ENCODE peak calls at places on chromosomes 6 and 20, in nine cellular contexts. L is KBM-7; U is ureter; X is ELR; V is WTC11; C is activated naive CD8-positive, alpha-beta T cell treated with anti-CD3 and anti-CD28 coated beads, Interleukin-2, amount 50 U/mL, for 24 hours; D is GM12865; A is fibroblast of villous mesenchyme; W is stimulated activated CD4-positive, alpha-beta T cell treated with anti-CD3 and anti-CD28 coated beads, Interleukin-4, amount 100 ng/mL, for 24 hours. I is an unnamed sample.

GRCh38 chr6:42041131-42042055 is 8.9 kb upstream of the TAF8 start:
- DNase-seq in A (peak; percentile 78), U (no peak), C (no peak), V (no peak), W (no peak), X (no peak), L (no peak), D (no peak), I (no peak)

GRCh38 chr6:169618526-169619490 is 83.0 kb downstream of the WDR27 start:
- DNase-seq in C (no peak), D (no peak), X (peak; percentile 84), V (no peak), A (peak; percentile 90), U (no peak), L (no peak), W (no peak), I (no peak)

GRCh38 chr6:157106487-157106886 is 216.8 kb downstream of the TMEM242 start:
- DNase-seq in A (no peak), L (no peak), W (peak; percentile 36), V (no peak), U (no peak), X (peak; percentile 87), C (no peak), D (no peak), I (no peak)

GRCh38 chr20:32945710-32946221 is 58.5 kb downstream of the SUN5 start:
- DNase-seq in A (peak; percentile 34), V (no peak), W (peak; percentile 31), X (peak; percentile 65), D (peak; percentile 15), U (no peak), C (no peak), L (peak; percentile 70), I (no peak)

GRCh38 chr20:4084096-4084495 is 68.7 kb upstream of the RNF24 start:
- DNase-seq in D (no peak), X (no peak), A (no peak), U (no peak), C (no peak), L (no peak), W (no peak), V (no peak), I (no peak)

GRCh38 chr6:156427345-156427744 is 349.8 kb upstream of the ARID1B start:
- DNase-seq in V (no peak), W (no peak), X (peak; percentile 67), D (no peak), A (peak; percentile 72), L (no peak), C (no peak), U (peak; percentile 49), I (no peak)

GRCh38 chr6:144893737-144894151 is 608.6 kb downstream of the UTRN start:
- DNase-seq in A (no peak), U (no peak), C (no peak), D (no peak), X (no peak), W (no peak), L (no peak), V (no peak), I (no peak)

GRCh38 chr6:55033021-55033546 is 141.2 kb upstream of the HCRTR2 start:
- DNase-seq in C (no peak), D (no peak), W (no peak), V (no peak), U (no peak), X (peak; percentile 50), L (no peak), A (peak; percentile 11), I (no peak)

GRCh38 chr6:3614918-3615317 is 136.6 kb downstream of the PXDC1 start:
- DNase-seq in V (no peak), W (no peak), U (peak; percentile 7), A (no peak), D (no peak), X (no peak), L (no peak), C (no peak), I (no peak)

GRCh38 chr6:159719287-159719686 is 8.0 kb upstream of the WTAP start:
- DNase-seq in X (no peak), A (peak; percentile 15), C (no peak), D (no peak), L (no peak), W (no peak), V (no peak), U (no peak), I (no peak)

GRCh38 chr20:44113642-44113945 is 73.4 kb downstream of the JPH2 start:
- DNase-seq in C (no peak), V (no peak), A (no peak), D (no peak), W (no peak), X (no peak), L (no peak), U (no peak), I (no peak)

GRCh38 chr6:107823047-107823557 is 1.0 kb downstream of the SCML4 start:
- DNase-seq in X (no peak), L (no peak), A (no peak), W (peak; percentile 67), U (no peak), D (no peak), C (peak; percentile 61), V (no peak), I (no peak)

GRCh38 chr20:23326774-23327173 is 23.8 kb upstream of the NXT1 start:
- DNase-seq in D (no peak), C (no peak), A (no peak), U (no peak), X (no peak), L (no peak), W (no peak), V (no peak), I (no peak)

GRCh38 chr6:122401104-122401503 is 1.7 kb downstream of the HSF2 start:
- DNase-seq in U (no peak), D (no peak), L (no peak), W (no peak), X (no peak), V (no peak), C (no peak), A (no peak), I (no peak)

GRCh38 chr6:139334791-139335446 is 39.5 kb downstream of the CITED2 start:
- DNase-seq in L (no peak), A (peak; percentile 69), D (no peak), X (peak; percentile 92), U (no peak), W (no peak), C (no peak), V (no peak), I (no peak)

GRCh38 chr6:582370-582769 is 74.5 kb downstream of the HUS1B start:
- DNase-seq in X (peak; percentile 10), V (peak; percentile 75), W (no peak), L (no peak), D (no peak), A (no peak), C (no peak), U (no peak), I (no peak)

GRCh38 chr20:46705378-46705729 is 4.1 kb upstream of the SLC2A10 start:
- DNase-seq in A (peak; percentile 83), U (no peak), D (no peak), X (no peak), L (no peak), V (no peak), C (no peak), W (no peak), I (no peak)

GRCh38 chr6:34001706-34002645 is 143.9 kb downstream of the GRM4 start:
- DNase-seq in V (no peak), C (no peak), A (no peak), L (no peak), U (no peak), D (no peak), X (no peak), W (no peak), I (no peak)

GRCh38 chr6:36123270-36124139 is 6.8 kb upstream of the MAPK13 start:
- DNase-seq in L (peak; percentile 86), V (peak; percentile 89), U (peak; percentile 88), D (peak; percentile 85), A (peak; percentile 82), C (peak; percentile 90), W (peak; percentile 90), X (peak; percentile 84), I (peak; percentile 57)

GRCh38 chr6:105981002-105981887 is 104.9 kb upstream of the PRDM1 start:
- DNase-seq in A (no peak), D (peak; percentile 41), U (no peak), W (peak; percentile 26), C (peak; percentile 33), L (no peak), V (peak; percentile 72), X (no peak), I (no peak)

GRCh38 chr6:157442296-157442695 is 61.3 kb downstream of the ZDHHC14 start:
- DNase-seq in X (peak; percentile 72), C (no peak), D (no peak), V (no peak), L (no peak), U (no peak), W (no peak), A (peak; percentile 39), I (no peak)

GRCh38 chr6:29737707-29738630 is 14.7 kb downstream of the HLA-F start:
- DNase-seq in X (peak; percentile 72), D (peak; percentile 82), U (peak; percentile 60), C (peak; percentile 73), V (peak; percentile 81), L (peak; percentile 65), A (peak; percentile 75), W (peak; percentile 78), I (no peak)

GRCh38 chr6:129235167-129236072 is 352.5 kb downstream of the LAMA2 start:
- DNase-seq in V (no peak), L (no peak), A (peak; percentile 42), C (no peak), U (no peak), X (no peak), D (no peak), W (no peak), I (no peak)

GRCh38 chr20:44702776-44703175 is 12.4 kb upstream of the CCN5 start:
- DNase-seq in L (no peak), X (peak; percentile 88), D (peak; percentile 68), C (no peak), U (peak; percentile 83), V (no peak), W (no peak), A (peak; percentile 98), I (no peak)

GRCh38 chr6:101302593-101302992 is 90.9 kb upstream of the GRIK2 start:
- DNase-seq in L (no peak), A (no peak), V (no peak), C (no peak), U (no peak), W (no peak), D (no peak), X (peak; percentile 5), I (no peak)

GRCh38 chr6:43910638-43911353 is 140.8 kb downstream of the VEGFA start:
- DNase-seq in C (no peak), D (no peak), L (no peak), X (peak; percentile 56), A (peak; percentile 93), W (no peak), V (no peak), U (no peak), I (no peak)

GRCh38 chr6:42367353-42368011 is 84.2 kb downstream of the TRERF1 start:
- DNase-seq in D (peak; percentile 88), W (peak; percentile 21), L (peak; percentile 71), X (no peak), V (no peak), C (peak; percentile 28), U (no peak), A (peak; percentile 55), I (peak; percentile 62)

GRCh38 chr6:158536084-158536890 is 23.6 kb upstream of the TMEM181 start:
- DNase-seq in D (peak; percentile 75), C (peak; percentile 73), V (peak; percentile 87), A (peak; percentile 77), W (peak; percentile 69), X (peak; percentile 69), U (no peak), L (peak; percentile 82), I (peak; percentile 51)

GRCh38 chr6:87065117-87065516 is 29.8 kb downstream of the CGA start:
- DNase-seq in C (no peak), L (no peak), D (no peak), V (no peak), W (no peak), U (no peak), A (no peak), X (no peak), I (no peak)

GRCh38 chr6:80314531-80314930 is 208.1 kb downstream of the BCKDHB start:
- DNase-seq in W (no peak), C (no peak), X (no peak), L (no peak), D (no peak), A (no peak), U (no peak), V (no peak), I (no peak)

GRCh38 chr6:139627091-139627490 is 252.6 kb upstream of the CITED2 start:
- DNase-seq in X (no peak), A (no peak), C (no peak), D (no peak), W (no peak), L (no peak), U (no peak), V (no peak), I (no peak)

I was measured in GM18507.